ENCODE peak calls at places on chromosomes 16 and 17, in nine cellular contexts. V, O, Q, M, K, D, S, P and F are unnamed samples.
A peak's percentile ranks its signal among the peaks of the same experiment; 100 is the strongest.

GRCh38 chr17:66517336-66518009 is 215.1 kb downstream of the PRKCA start:
- DNase-seq in V (no peak), O (no peak), Q (no peak), M (no peak), K (no peak), D (no peak), S (no peak), P (no peak), F (no peak)

GRCh38 chr16:81680444-81681263 is 98.4 kb upstream of the PLCG2 start:
- DNase-seq in V (no peak), O (no peak), Q (no peak), M (no peak), K (no peak), D (no peak), S (no peak), P (no peak), F (no peak)

GRCh38 chr16:1916654-1916990 is 1.6 kb downstream of the HS3ST6 start:
- DNase-seq in V (no peak), O (no peak), Q (no peak), M (no peak), K (no peak), D (no peak), S (no peak), P (no peak), F (no peak)

GRCh38 chr16:84052071-84052622 is 9.6 kb upstream of the SLC38A8 start:
- DNase-seq in V (no peak), O (no peak), Q (no peak), M (no peak), K (no peak), D (no peak), S (no peak), P (no peak), F (no peak)

GRCh38 chr17:82924812-82925211 is 85.0 kb upstream of the ZNF750 start:
- DNase-seq in V (no peak), O (no peak), Q (peak; percentile 37), M (no peak), K (no peak), D (no peak), S (no peak), P (no peak), F (no peak)

GRCh38 chr17:65515959-65516948 is 45.2 kb downstream of the AXIN2 start:
- DNase-seq in V (peak; percentile 74), O (no peak), Q (peak; percentile 43), M (no peak), K (peak; percentile 61), D (no peak), S (no peak), P (no peak), F (no peak)

GRCh38 chr16:53098526-53099317 is 43.9 kb downstream of the CHD9 start:
- DNase-seq in V (peak; percentile 97), O (peak; percentile 94), Q (peak; percentile 92), M (peak; percentile 76), K (peak; percentile 78), D (peak; percentile 90), S (no peak), P (no peak), F (peak; percentile 68)

GRCh38 chr17:67779098-67779672 is 46.1 kb upstream of the BPTF start:
- DNase-seq in V (peak; percentile 61), O (no peak), Q (peak; percentile 58), M (peak; percentile 86), K (peak; percentile 26), D (peak; percentile 60), S (peak; percentile 55), P (peak; percentile 20), F (peak; percentile 61)

GRCh38 chr16:89801800-89802199 is 14.6 kb downstream of the FANCA start:
- DNase-seq in V (no peak), O (no peak), Q (no peak), M (no peak), K (no peak), D (peak; percentile 59), S (no peak), P (no peak), F (no peak)

GRCh38 chr16:47905771-47906170 is 250.0 kb downstream of the ABCC12 start:
- DNase-seq in V (peak; percentile 79), O (no peak), Q (no peak), M (no peak), K (peak; percentile 27), D (no peak), S (no peak), P (no peak), F (no peak)

GRCh38 chr17:34519286-34519685 is 60.1 kb upstream of the TMEM132E start:
- DNase-seq in V (no peak), O (no peak), Q (no peak), M (peak; percentile 21), K (no peak), D (peak; percentile 1), S (no peak), P (no peak), F (no peak)

GRCh38 chr16:31502981-31503380 is 5.2 kb downstream of the RUSF1 start:
- DNase-seq in V (peak; percentile 75), O (no peak), Q (no peak), M (no peak), K (peak; percentile 50), D (no peak), S (no peak), P (no peak), F (no peak)

GRCh38 chr17:82103588-82104451 is 5.8 kb upstream of the FASN start:
- DNase-seq in V (no peak), O (peak; percentile 69), Q (no peak), M (no peak), K (no peak), D (no peak), S (peak; percentile 95), P (no peak), F (peak; percentile 82)

GRCh38 chr16:72455743-72456659 is 284.0 kb upstream of the PMFBP1 start:
- DNase-seq in V (no peak), O (no peak), Q (no peak), M (no peak), K (no peak), D (no peak), S (no peak), P (peak; percentile 19), F (no peak)